ENCODE peak calls at places on chromosomes 7 and 10, in ten cellular contexts. N, M, A, D, Q, C, G, W, R and T are unnamed samples. For H3K36me3, the result is how much of the 10 kb centered on the place peaks cover.

GRCh38 chr7:155205368-155206285 is 92.1 kb upstream of the INSIG1 start:
- DNase-seq in G (no peak), C (peak), Q (peak), N (peak), A (peak), R (peak), W (peak), D (peak), M (no peak), T (peak)

GRCh38 chr10:72035488-72035887 is 52.9 kb downstream of the SPOCK2 start:
- DNase-seq in W (no peak), A (no peak), R (no peak), N (no peak), C (no peak), Q (no peak), D (no peak), G (no peak), M (no peak), T (no peak)

GRCh38 chr7:101814996-101815825 is 2.2 kb upstream of the CUX1 start:
- DNase-seq in N (peak), A (peak), W (no peak), M (no peak), Q (peak), C (peak), G (no peak), R (peak), D (peak), T (peak)

GRCh38 chr10:25113231-25114035 is 61.4 kb upstream of the GPR158 start:
- DNase-seq in N (peak), M (peak), C (peak), Q (peak), D (peak), W (peak), A (peak), R (peak), G (peak), T (peak)

GRCh38 chr7:141512597-141512996 is 38.6 kb upstream of the AGK start:
- DNase-seq in D (no peak), C (no peak), M (no peak), G (no peak), R (no peak), N (no peak), W (no peak), Q (no peak), A (no peak), T (no peak)

GRCh38 chr10:3948843-3949242 is 163.8 kb upstream of the KLF6 start:
- DNase-seq in W (no peak), G (no peak), R (no peak), A (peak), Q (peak), N (peak), D (peak), C (peak), M (no peak), T (no peak)

GRCh38 chr7:66921918-66922486 is 977 bp downstream of the TMEM248 start:
- DNase-seq in M (no peak), D (peak), G (peak), C (peak), A (no peak), Q (peak), N (no peak), R (peak), W (no peak), T (no peak)

GRCh38 chr10:73881221-73881919 is 7.0 kb upstream of the CAMK2G start:
- DNase-seq in D (no peak), R (no peak), G (no peak), W (no peak), N (no peak), C (no peak), M (no peak), Q (no peak), A (peak), T (no peak)

GRCh38 chr7:45867471-45867870 is 5.4 kb downstream of the CCDC201 start:
- DNase-seq in W (no peak), C (no peak), M (no peak), D (no peak), Q (no peak), R (no peak), A (no peak), N (no peak), G (no peak), T (no peak)

GRCh38 chr7:102080371-102081243 is 206.1 kb upstream of the SH2B2 start:
- DNase-seq in M (no peak), N (no peak), W (no peak), Q (peak), R (no peak), A (no peak), D (no peak), C (no peak), G (no peak), T (no peak)

GRCh38 chr7:10908600-10908999 is 65.1 kb upstream of the PHF14 start:
- DNase-seq in C (no peak), N (no peak), A (no peak), W (no peak), M (no peak), Q (no peak), G (no peak), D (no peak), R (no peak), T (no peak)

GRCh38 chr10:47164800-47165128 is 135.2 kb upstream of the GDF10 start:
- DNase-seq in N (no peak), M (no peak), Q (no peak), C (no peak), A (peak), G (no peak), W (no peak), R (no peak), D (no peak), T (no peak)
- H3K9ac ChIP-seq in N (no peak), M (peak), Q (no peak), C (no peak), A (no peak), G (no peak), W (no peak), R (no peak), D (no peak), T (peak)

DNA sequence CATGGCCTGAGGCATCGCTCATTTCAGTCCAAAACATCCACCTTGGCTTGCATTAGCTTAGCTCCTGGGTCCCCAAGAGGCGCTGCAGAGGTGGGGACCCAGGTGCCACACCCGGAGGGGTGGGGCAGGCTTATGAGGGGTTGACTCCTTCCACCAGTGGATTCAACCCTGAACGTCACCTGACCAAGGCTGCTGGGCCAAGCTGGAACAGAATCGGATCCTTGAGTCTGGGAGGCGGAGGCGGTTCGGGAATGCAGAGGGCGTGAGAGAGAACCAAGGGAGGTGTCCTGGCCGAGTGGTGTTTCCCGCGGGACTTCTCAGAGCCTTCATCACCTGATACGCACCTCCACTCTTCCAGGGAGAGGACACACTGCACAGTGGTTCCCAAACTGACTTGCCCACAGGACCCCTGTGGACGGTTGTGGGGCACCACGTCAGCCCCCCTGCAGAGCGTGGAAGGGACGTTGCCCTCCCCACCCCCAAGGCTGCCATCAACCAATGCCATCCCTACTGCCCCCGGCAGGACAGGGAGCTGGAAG is 4.5 kb upstream of the MICALL2 start:
- DNase-seq in A (no peak), R (no peak), D (no peak), C (no peak), Q (no peak), W (no peak), M (no peak), N (no peak), G (no peak), T (no peak)
- H3K36me3 ChIP-seq in A (under half), R (under half), D (under half), C (under half), Q (under half), W (under half), M (under half), N (under half), G (under half), T (under half)

GRCh38 chr7:94245500-94245899 is 149.2 kb upstream of the COL1A2 start:
- DNase-seq in G (no peak), Q (no peak), R (no peak), N (no peak), C (no peak), D (no peak), W (no peak), A (no peak), M (no peak), T (no peak)
- H3K9ac ChIP-seq in G (no peak), Q (no peak), R (no peak), N (no peak), C (no peak), D (no peak), W (no peak), A (no peak), M (no peak), T (no peak)

GRCh38 chr10:68301790-68302502 is 29.9 kb upstream of the HNRNPH3 start:
- DNase-seq in D (peak), W (peak), G (peak), A (peak), Q (peak), R (peak), M (peak), C (peak), N (peak), T (peak)
- H3K36me3 ChIP-seq in D (under half), W (under half), G (under half), A (under half), Q (under half), R (under half), M (under half), C (under half), N (under half), T (under half)

DNA sequence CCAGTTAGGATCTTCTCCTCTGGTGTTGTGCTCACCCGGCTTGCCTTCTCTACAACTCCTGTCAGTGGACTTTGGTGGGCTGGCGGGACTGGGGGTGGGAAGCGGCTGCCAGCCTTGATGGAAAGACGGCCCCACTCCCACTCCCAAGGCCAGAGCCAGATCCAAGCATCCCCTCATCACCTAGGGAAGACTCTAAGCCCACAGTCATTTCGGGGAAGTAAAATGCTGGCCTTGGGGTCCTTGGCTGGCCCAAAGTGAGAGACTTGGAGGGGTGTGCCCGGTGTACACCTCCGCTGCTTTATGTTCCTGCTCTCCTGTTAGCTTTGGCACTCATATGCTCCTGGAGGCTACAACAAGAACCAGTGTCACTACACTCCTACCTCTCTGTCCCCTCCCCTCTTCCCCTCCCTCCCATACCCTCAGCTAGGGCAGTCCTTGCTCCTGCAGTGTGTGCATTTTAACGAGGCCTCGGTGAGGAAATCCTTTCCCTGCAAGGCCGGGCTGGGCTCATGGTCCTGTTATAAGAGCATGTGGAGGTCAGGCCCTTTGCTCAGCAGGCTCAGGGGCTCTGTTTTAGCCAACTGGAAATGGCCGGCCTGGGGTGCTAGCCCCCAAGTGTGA is 995 bp upstream of the HOXA10 start:
- DNase-seq in R (no peak), D (no peak), G (no peak), Q (peak), W (no peak), C (no peak), M (no peak), N (no peak), A (no peak), T (no peak)
- H3K9ac ChIP-seq in R (no peak), D (no peak), G (no peak), Q (peak), W (peak), C (no peak), M (no peak), N (no peak), A (no peak), T (peak)

GRCh38 chr7:135550196-135550595 is 7.5 kb upstream of the NUP205 start:
- DNase-seq in N (no peak), W (no peak), D (no peak), A (no peak), C (no peak), M (no peak), R (no peak), Q (no peak), G (no peak), T (no peak)

GRCh38 chr7:135557455-135558336 is at the start of gene NUP205:
- DNase-seq in A (peak), W (peak), N (peak), R (peak), C (peak), Q (peak), G (peak), M (peak), D (peak), T (peak)

DNA sequence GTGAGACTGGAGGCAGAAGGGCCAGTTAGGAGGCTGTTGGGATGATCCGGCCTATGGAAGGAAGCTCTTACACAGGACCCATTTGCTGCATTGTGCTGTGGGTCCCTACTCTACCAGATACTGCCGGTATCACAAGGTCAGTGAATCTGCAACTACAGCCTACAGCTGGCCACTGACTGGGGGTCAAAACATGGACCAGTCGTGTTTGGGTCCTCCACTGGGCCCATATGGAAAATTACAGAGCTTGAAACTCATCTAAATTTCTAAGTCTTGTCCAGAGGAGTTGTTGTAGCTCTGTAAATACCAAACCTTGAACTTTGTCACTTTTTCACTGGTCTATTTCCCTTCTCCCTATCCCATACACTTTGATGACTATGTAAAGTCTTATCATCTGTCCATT is 5.6 kb upstream of the NUP205 start:
- DNase-seq in C (no peak), M (no peak), R (no peak), N (no peak), A (no peak), D (no peak), Q (no peak), G (peak), W (no peak), T (no peak)
- H3K36me3 ChIP-seq in C (under half), M (under half), R (under half), N (under half), A (under half), D (under half), Q (under half), G (under half), W (under half), T (under half)